ENCODE peak calls at places on chromosomes 4 and X, in five cellular contexts. One of them, this sample, is unnamed.

GRCh38 chrX:86002076-86002896 is 45.1 kb downstream of the CHM start:
- DNase-seq in CD8-positive, alpha-beta T cell: no peak
- DNase-seq in H9: peak; percentile 87
- DNase-seq in tibial nerve: no peak
- DNase-seq in CD8-positive, alpha-beta memory T cell: no peak
- DNase-seq in this sample: no peak

GRCh38 chr4:94577136-94577535 is 125.4 kb downstream of the PDLIM5 start:
- DNase-seq in CD8-positive, alpha-beta T cell: no peak
- DNase-seq in H9: peak; percentile 55
- DNase-seq in tibial nerve: no peak
- DNase-seq in CD8-positive, alpha-beta memory T cell: no peak
- DNase-seq in this sample: no peak

GRCh38 chr4:108342325-108342986 is 173.7 kb upstream of the LEF1 start:
- DNase-seq in CD8-positive, alpha-beta T cell: peak; percentile 20
- DNase-seq in H9: no peak
- DNase-seq in tibial nerve: no peak
- DNase-seq in CD8-positive, alpha-beta memory T cell: no peak
- DNase-seq in this sample: no peak

GRCh38 chr4:182277402-182277801 is 34.2 kb downstream of the TENM3 start:
- DNase-seq in CD8-positive, alpha-beta T cell: no peak
- DNase-seq in H9: no peak
- DNase-seq in tibial nerve: no peak
- DNase-seq in CD8-positive, alpha-beta memory T cell: no peak
- DNase-seq in this sample: no peak

GRCh38 chr4:115275615-115276014 is 162.2 kb upstream of the NDST4 start:
- DNase-seq in CD8-positive, alpha-beta T cell: no peak
- DNase-seq in H9: no peak
- DNase-seq in tibial nerve: no peak
- DNase-seq in CD8-positive, alpha-beta memory T cell: no peak
- DNase-seq in this sample: no peak

GRCh38 chr4:153222162-153222789 is 18.0 kb downstream of the TRIM2 start:
- DNase-seq in CD8-positive, alpha-beta T cell: peak; percentile 9
- DNase-seq in H9: peak; percentile 82
- DNase-seq in tibial nerve: peak; percentile 20
- DNase-seq in CD8-positive, alpha-beta memory T cell: peak; percentile 6
- DNase-seq in this sample: peak; percentile 12

GRCh38 chrX:100363926-100364325 is 46.1 kb downstream of the PCDH19 start:
- DNase-seq in CD8-positive, alpha-beta T cell: no peak
- DNase-seq in H9: peak; percentile 25
- DNase-seq in tibial nerve: no peak
- DNase-seq in CD8-positive, alpha-beta memory T cell: no peak
- DNase-seq in this sample: no peak

GRCh38 chr4:145680902-145681301 is 956 bp downstream of the C4orf51 start:
- DNase-seq in CD8-positive, alpha-beta T cell: no peak
- DNase-seq in H9: no peak
- DNase-seq in tibial nerve: no peak
- DNase-seq in CD8-positive, alpha-beta memory T cell: no peak
- DNase-seq in this sample: no peak

GRCh38 chr4:54658321-54659093 is 750 bp downstream of the KIT start:
- DNase-seq in CD8-positive, alpha-beta T cell: no peak
- DNase-seq in H9: peak; percentile 54
- DNase-seq in tibial nerve: no peak
- DNase-seq in CD8-positive, alpha-beta memory T cell: no peak
- DNase-seq in this sample: no peak

GRCh38 chr4:148454835-148455234 is 12.6 kb upstream of the NR3C2 start:
- DNase-seq in CD8-positive, alpha-beta T cell: no peak
- DNase-seq in H9: no peak
- DNase-seq in tibial nerve: no peak
- DNase-seq in CD8-positive, alpha-beta memory T cell: no peak
- DNase-seq in this sample: no peak

GRCh38 chr4:101418055-101418454 is 70.7 kb upstream of the PPP3CA start:
- DNase-seq in CD8-positive, alpha-beta T cell: peak; percentile 44
- DNase-seq in H9: no peak
- DNase-seq in tibial nerve: no peak
- DNase-seq in CD8-positive, alpha-beta memory T cell: peak; percentile 38
- DNase-seq in this sample: peak; percentile 17

GRCh38 chr4:39823193-39823592 is 125.3 kb downstream of the UBE2K start:
- DNase-seq in CD8-positive, alpha-beta T cell: no peak
- DNase-seq in H9: no peak
- DNase-seq in tibial nerve: no peak
- DNase-seq in CD8-positive, alpha-beta memory T cell: no peak
- DNase-seq in this sample: no peak

GRCh38 chrX:87580862-87581261 is 63.3 kb downstream of the KLHL4 start:
- DNase-seq in CD8-positive, alpha-beta T cell: no peak
- DNase-seq in H9: no peak
- DNase-seq in tibial nerve: no peak
- DNase-seq in CD8-positive, alpha-beta memory T cell: no peak
- DNase-seq in this sample: no peak

GRCh38 chr4:5033266-5033945 is 14.1 kb upstream of the CYTL1 start:
- DNase-seq in CD8-positive, alpha-beta T cell: no peak
- DNase-seq in H9: no peak
- DNase-seq in tibial nerve: no peak
- DNase-seq in CD8-positive, alpha-beta memory T cell: no peak
- DNase-seq in this sample: no peak

GRCh38 chr4:75229783-75230570 is 284.2 kb downstream of the RCHY1 start:
- DNase-seq in CD8-positive, alpha-beta T cell: no peak
- DNase-seq in H9: no peak
- DNase-seq in tibial nerve: no peak
- DNase-seq in CD8-positive, alpha-beta memory T cell: no peak
- DNase-seq in this sample: no peak

GRCh38 chr4:139872274-139872673 is 206.7 kb downstream of the MGST2 start:
- DNase-seq in CD8-positive, alpha-beta T cell: no peak
- DNase-seq in H9: no peak
- DNase-seq in tibial nerve: no peak
- DNase-seq in CD8-positive, alpha-beta memory T cell: no peak
- DNase-seq in this sample: no peak

GRCh38 chrX:47200385-47201150 is 6.9 kb downstream of the UBA1 start:
- DNase-seq in CD8-positive, alpha-beta T cell: no peak
- DNase-seq in H9: no peak
- DNase-seq in tibial nerve: peak; percentile 31
- DNase-seq in CD8-positive, alpha-beta memory T cell: no peak
- DNase-seq in this sample: no peak

GRCh38 chr4:62135565-62136156 is 935.5 kb downstream of the ADGRL3 start:
- DNase-seq in CD8-positive, alpha-beta T cell: no peak
- DNase-seq in H9: no peak
- DNase-seq in tibial nerve: no peak
- DNase-seq in CD8-positive, alpha-beta memory T cell: no peak
- DNase-seq in this sample: no peak

GRCh38 chrX:33840176-33840575 is 291.9 kb downstream of the FAM47A start:
- DNase-seq in CD8-positive, alpha-beta T cell: no peak
- DNase-seq in H9: no peak
- DNase-seq in tibial nerve: no peak
- DNase-seq in CD8-positive, alpha-beta memory T cell: no peak
- DNase-seq in this sample: no peak

GRCh38 chrX:129808829-129809745 is 29.3 kb downstream of the SASH3 start:
- DNase-seq in CD8-positive, alpha-beta T cell: no peak
- DNase-seq in H9: no peak
- DNase-seq in tibial nerve: no peak
- DNase-seq in CD8-positive, alpha-beta memory T cell: no peak
- DNase-seq in this sample: no peak

GRCh38 chr4:22487333-22487732 is 28.5 kb downstream of the ADGRA3 start:
- DNase-seq in CD8-positive, alpha-beta T cell: no peak
- DNase-seq in H9: no peak
- DNase-seq in tibial nerve: no peak
- DNase-seq in CD8-positive, alpha-beta memory T cell: no peak
- DNase-seq in this sample: no peak

GRCh38 chr4:17780461-17781071 is 855 bp downstream of the FAM184B start:
- DNase-seq in CD8-positive, alpha-beta T cell: no peak
- DNase-seq in H9: no peak
- DNase-seq in tibial nerve: no peak
- DNase-seq in CD8-positive, alpha-beta memory T cell: no peak
- DNase-seq in this sample: no peak

GRCh38 chr4:53019485-53020382 is 157.6 kb downstream of the RASL11B start:
- DNase-seq in CD8-positive, alpha-beta T cell: no peak
- DNase-seq in H9: no peak
- DNase-seq in tibial nerve: no peak
- DNase-seq in CD8-positive, alpha-beta memory T cell: no peak
- DNase-seq in this sample: no peak

DNA sequence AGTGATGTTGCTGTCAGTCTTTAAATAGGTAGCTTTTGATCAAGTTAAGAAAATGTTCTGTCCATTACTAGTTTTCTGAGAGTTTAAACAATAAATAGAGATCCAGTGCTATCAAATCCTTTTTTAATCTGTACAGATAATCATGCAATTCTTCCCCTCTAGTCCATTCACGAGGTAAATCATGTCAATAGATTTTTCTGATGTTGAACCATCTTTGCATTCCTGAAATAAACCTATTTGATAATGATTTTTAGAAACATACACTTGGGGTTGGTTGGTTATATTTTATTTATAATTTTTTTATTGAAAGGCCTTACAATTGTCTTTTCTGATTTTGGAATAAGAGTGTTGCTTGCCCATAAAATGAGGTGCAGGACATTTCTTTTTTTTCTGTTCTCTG is 95.0 kb downstream of the FAM53A start:
- DNase-seq in CD8-positive, alpha-beta T cell: no peak
- DNase-seq in H9: no peak
- DNase-seq in tibial nerve: no peak
- DNase-seq in CD8-positive, alpha-beta memory T cell: no peak
- DNase-seq in this sample: no peak
- H3K9me3 ChIP-seq in CD8-positive, alpha-beta T cell: peaks cover 9% of the 10 kb centered on the region
- H3K9me3 ChIP-seq in H9: no peaks in the 10 kb centered on the region
- H3K9me3 ChIP-seq in tibial nerve: no peaks in the 10 kb centered on the region
- H3K9me3 ChIP-seq in CD8-positive, alpha-beta memory T cell: peaks cover 6% of the 10 kb centered on the region
- H3K9me3 ChIP-seq in this sample: peaks cover 4% of the 10 kb centered on the region

GRCh38 chr4:8781641-8782040 is 90.0 kb downstream of the HMX1 start:
- DNase-seq in CD8-positive, alpha-beta T cell: no peak
- DNase-seq in H9: no peak
- DNase-seq in tibial nerve: no peak
- DNase-seq in CD8-positive, alpha-beta memory T cell: no peak
- DNase-seq in this sample: no peak

GRCh38 chr4:8780086-8780485 is 91.6 kb downstream of the HMX1 start:
- DNase-seq in CD8-positive, alpha-beta T cell: no peak
- DNase-seq in H9: no peak
- DNase-seq in tibial nerve: no peak
- DNase-seq in CD8-positive, alpha-beta memory T cell: no peak
- DNase-seq in this sample: no peak

GRCh38 chr4:8783736-8784135 is 87.9 kb downstream of the HMX1 start:
- DNase-seq in CD8-positive, alpha-beta T cell: no peak
- DNase-seq in H9: no peak
- DNase-seq in tibial nerve: no peak
- DNase-seq in CD8-positive, alpha-beta memory T cell: no peak
- DNase-seq in this sample: no peak

GRCh38 chr4:8780596-8781368 is 90.9 kb downstream of the HMX1 start:
- DNase-seq in CD8-positive, alpha-beta T cell: no peak
- DNase-seq in H9: no peak
- DNase-seq in tibial nerve: no peak
- DNase-seq in CD8-positive, alpha-beta memory T cell: no peak
- DNase-seq in this sample: no peak

GRCh38 chr4:8782135-8782534 is 89.5 kb downstream of the HMX1 start:
- DNase-seq in CD8-positive, alpha-beta T cell: no peak
- DNase-seq in H9: no peak
- DNase-seq in tibial nerve: no peak
- DNase-seq in CD8-positive, alpha-beta memory T cell: no peak
- DNase-seq in this sample: no peak
- H3K9me3 ChIP-seq in CD8-positive, alpha-beta T cell: no peaks in the 10 kb centered on the region
- H3K9me3 ChIP-seq in H9: no peaks in the 10 kb centered on the region
- H3K9me3 ChIP-seq in tibial nerve: no peaks in the 10 kb centered on the region
- H3K9me3 ChIP-seq in CD8-positive, alpha-beta memory T cell: no peaks in the 10 kb centered on the region
- H3K9me3 ChIP-seq in this sample: no peaks in the 10 kb centered on the region

GRCh38 chrX:63471004-63471403 is 119.9 kb upstream of the SPIN4 start:
- DNase-seq in CD8-positive, alpha-beta T cell: no peak
- DNase-seq in H9: no peak
- DNase-seq in tibial nerve: no peak
- DNase-seq in CD8-positive, alpha-beta memory T cell: no peak
- DNase-seq in this sample: no peak

GRCh38 chrX:63470506-63470905 is 119.4 kb upstream of the SPIN4 start:
- DNase-seq in CD8-positive, alpha-beta T cell: no peak
- DNase-seq in H9: no peak
- DNase-seq in tibial nerve: no peak
- DNase-seq in CD8-positive, alpha-beta memory T cell: no peak
- DNase-seq in this sample: no peak

GRCh38 chrX:63466690-63467089 is 115.6 kb upstream of the SPIN4 start:
- DNase-seq in CD8-positive, alpha-beta T cell: no peak
- DNase-seq in H9: no peak
- DNase-seq in tibial nerve: no peak
- DNase-seq in CD8-positive, alpha-beta memory T cell: no peak
- DNase-seq in this sample: no peak
- H3K9me3 ChIP-seq in CD8-positive, alpha-beta T cell: no peaks in the 10 kb centered on the region
- H3K9me3 ChIP-seq in H9: peaks cover 38% of the 10 kb centered on the region
- H3K9me3 ChIP-seq in tibial nerve: no peaks in the 10 kb centered on the region
- H3K9me3 ChIP-seq in CD8-positive, alpha-beta memory T cell: no peaks in the 10 kb centered on the region
- H3K9me3 ChIP-seq in this sample: no peaks in the 10 kb centered on the region

DNA sequence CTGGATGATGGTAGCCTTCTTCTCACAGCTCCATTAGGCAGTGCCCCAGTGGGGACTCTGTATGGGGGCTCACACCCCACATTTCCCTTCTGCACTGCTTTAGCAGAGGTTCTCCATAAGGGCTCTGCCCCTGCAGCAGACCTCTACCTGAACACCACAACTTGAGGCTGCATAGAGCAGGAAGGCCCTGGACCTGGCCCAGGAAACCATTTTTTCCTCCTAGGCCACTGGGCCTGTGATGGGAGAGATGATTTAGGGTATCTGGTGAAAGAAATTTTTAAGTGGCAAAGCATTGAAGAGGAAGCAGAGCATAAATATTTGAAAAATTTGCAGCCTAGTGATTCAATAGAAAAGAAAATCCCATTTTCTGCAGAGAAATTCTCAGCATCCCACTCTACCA is 17.3 kb downstream of the F8A3 start:
- DNase-seq in CD8-positive, alpha-beta T cell: no peak
- DNase-seq in H9: no peak
- DNase-seq in tibial nerve: no peak
- DNase-seq in CD8-positive, alpha-beta memory T cell: no peak
- DNase-seq in this sample: no peak
- H3K9me3 ChIP-seq in CD8-positive, alpha-beta T cell: no peaks in the 10 kb centered on the region
- H3K9me3 ChIP-seq in H9: peaks cover 44% of the 10 kb centered on the region
- H3K9me3 ChIP-seq in tibial nerve: no peaks in the 10 kb centered on the region
- H3K9me3 ChIP-seq in CD8-positive, alpha-beta memory T cell: no peaks in the 10 kb centered on the region
- H3K9me3 ChIP-seq in this sample: no peaks in the 10 kb centered on the region

GRCh38 chr4:18935956-18936355 is 914.4 kb upstream of the LCORL start:
- DNase-seq in CD8-positive, alpha-beta T cell: no peak
- DNase-seq in H9: peak; percentile 23
- DNase-seq in tibial nerve: no peak
- DNase-seq in CD8-positive, alpha-beta memory T cell: no peak
- DNase-seq in this sample: no peak

GRCh38 chr4:18931643-18932373 is 910.3 kb upstream of the LCORL start:
- DNase-seq in CD8-positive, alpha-beta T cell: no peak
- DNase-seq in H9: no peak
- DNase-seq in tibial nerve: no peak
- DNase-seq in CD8-positive, alpha-beta memory T cell: no peak
- DNase-seq in this sample: no peak

GRCh38 chr4:18930487-18930886 is 908.9 kb upstream of the LCORL start:
- DNase-seq in CD8-positive, alpha-beta T cell: no peak
- DNase-seq in H9: no peak
- DNase-seq in tibial nerve: no peak
- DNase-seq in CD8-positive, alpha-beta memory T cell: no peak
- DNase-seq in this sample: no peak

GRCh38 chr4:18934197-18934596 is 912.6 kb upstream of the LCORL start:
- DNase-seq in CD8-positive, alpha-beta T cell: no peak
- DNase-seq in H9: no peak
- DNase-seq in tibial nerve: no peak
- DNase-seq in CD8-positive, alpha-beta memory T cell: no peak
- DNase-seq in this sample: no peak

GRCh38 chr4:18932940-18933339 is 911.4 kb upstream of the LCORL start:
- DNase-seq in CD8-positive, alpha-beta T cell: no peak
- DNase-seq in H9: no peak
- DNase-seq in tibial nerve: no peak
- DNase-seq in CD8-positive, alpha-beta memory T cell: no peak
- DNase-seq in this sample: no peak
- H3K9me3 ChIP-seq in CD8-positive, alpha-beta T cell: no peaks in the 10 kb centered on the region
- H3K9me3 ChIP-seq in H9: no peaks in the 10 kb centered on the region
- H3K9me3 ChIP-seq in tibial nerve: no peaks in the 10 kb centered on the region
- H3K9me3 ChIP-seq in CD8-positive, alpha-beta memory T cell: no peaks in the 10 kb centered on the region
- H3K9me3 ChIP-seq in this sample: no peaks in the 10 kb centered on the region

GRCh38 chr4:14441550-14441949 is 560.7 kb upstream of the CPEB2 start:
- DNase-seq in CD8-positive, alpha-beta T cell: no peak
- DNase-seq in H9: no peak
- DNase-seq in tibial nerve: no peak
- DNase-seq in CD8-positive, alpha-beta memory T cell: no peak
- DNase-seq in this sample: no peak
- H3K9me3 ChIP-seq in CD8-positive, alpha-beta T cell: no peaks in the 10 kb centered on the region
- H3K9me3 ChIP-seq in H9: no peaks in the 10 kb centered on the region
- H3K9me3 ChIP-seq in tibial nerve: no peaks in the 10 kb centered on the region
- H3K9me3 ChIP-seq in CD8-positive, alpha-beta memory T cell: no peaks in the 10 kb centered on the region
- H3K9me3 ChIP-seq in this sample: no peaks in the 10 kb centered on the region